ENCODE peak calls at places on chromosomes 13 and 19, in four cellular contexts. I is amygdala; X is NCI-H774; V is CD8-positive, alpha-beta memory T cell. B is an unnamed sample.

GRCh38 chr13:112743451-112744305 is 53.8 kb downstream of the ATP11A start:
- DNase-seq in I (no peak), V (no peak), X (peak; percentile 94), B (no peak)

GRCh38 chr13:73828811-73829210 is 305.4 kb downstream of the KLF12 start:
- DNase-seq in V (no peak), I (no peak), X (no peak), B (no peak)

GRCh38 chr19:54473071-54473941 is at the start of gene CDC42EP5:
- DNase-seq in X (no peak), I (no peak), V (no peak), B (no peak)

GRCh38 chr19:4980838-4981680 is 12.1 kb downstream of the KDM4B start:
- DNase-seq in V (no peak), I (no peak), X (no peak), B (no peak)

GRCh38 chr19:33445752-33446070 is 72.2 kb downstream of the CEBPG start:
- DNase-seq in X (no peak), I (no peak), V (no peak), B (no peak)

GRCh38 chr19:5293607-5294089 is 47.0 kb downstream of the PTPRS start:
- DNase-seq in I (no peak), V (no peak), X (no peak), B (no peak)

GRCh38 chr13:39129253-39129652 is 91.0 kb downstream of the NHLRC3 start:
- DNase-seq in I (no peak), X (no peak), V (no peak), B (no peak)

GRCh38 chr19:3481241-3482090 is 1.1 kb upstream of the SMIM24 start:
- DNase-seq in V (no peak), I (no peak), X (no peak), B (no peak)

GRCh38 chr13:23630349-23631093 is 60.3 kb downstream of the TNFRSF19 start:
- DNase-seq in X (no peak), I (no peak), V (no peak), B (peak; percentile 18)

GRCh38 chr13:91904597-91904996 is 506.2 kb downstream of the GPC5 start:
- DNase-seq in I (no peak), X (no peak), V (no peak), B (no peak)

GRCh38 chr19:18856385-18857126 is 24.8 kb downstream of the UPF1 start:
- DNase-seq in V (no peak), X (no peak), I (no peak), B (no peak)

GRCh38 chr13:23673867-23674605 is 103.8 kb downstream of the TNFRSF19 start:
- DNase-seq in V (no peak), I (no peak), X (no peak), B (no peak)

GRCh38 chr19:51784922-51785690 is 9.9 kb upstream of the FPR3 start:
- DNase-seq in X (no peak), V (no peak), I (no peak), B (peak; percentile 68)

GRCh38 chr19:2097330-2098327 is 914 bp downstream of the IZUMO4 start:
- DNase-seq in X (no peak), V (peak; percentile 73), I (no peak), B (peak; percentile 86)

GRCh38 chr19:53957448-53958167 is 5.1 kb upstream of the CACNG8 start:
- DNase-seq in X (no peak), V (no peak), I (no peak), B (no peak)

GRCh38 chr13:75760182-75760981 is 124.3 kb downstream of the LMO7 start:
- DNase-seq in X (peak; percentile 26), V (no peak), I (peak; percentile 5), B (peak; percentile 70)

GRCh38 chr13:37618554-37618953 is 20.0 kb upstream of the POSTN start:
- DNase-seq in I (no peak), X (no peak), V (no peak), B (no peak)

GRCh38 chr19:32824906-32825608 is 44.5 kb downstream of the SLC7A9 start:
- DNase-seq in V (no peak), X (no peak), I (no peak), B (no peak)

GRCh38 chr19:29841559-29842367 is 30.0 kb downstream of the CCNE1 start:
- DNase-seq in V (no peak), X (no peak), I (no peak), B (no peak)

GRCh38 chr19:47095707-47096704 is 17.6 kb downstream of the ZC3H4 start:
- DNase-seq in I (no peak), X (no peak), V (no peak), B (peak; percentile 64)

GRCh38 chr13:61187471-61187870 is 228.2 kb downstream of the PCDH20 start:
- DNase-seq in V (no peak), X (no peak), I (no peak), B (no peak)

B was measured in activated CD4-positive, alpha-beta T cell treated with anti-CD3 and anti-CD28 coated beads, Interleukin-2, amount 10 ng/mL, durations not matched to agents 24 days and 14 days.